ENCODE peak calls at places on chromosome 22, in eight cellular contexts. One of them, this sample, is unnamed.

GRCh38 chr22:41833369-41834004 is 582 bp downstream of the SREBF2 start:
- DNase-seq in adrenal gland: peak; percentile 72
- DNase-seq in NCI-H2081: peak; percentile 26
- DNase-seq in heart right ventricle: peak; percentile 44
- DNase-seq in ELF-1: peak; percentile 49
- DNase-seq in Caki2: peak; percentile 56
- DNase-seq in activated effector memory CD4-positive, alpha-beta T cell treated with Interleukin-2 at 50 U/mL for 16 hours: peak; percentile 34
- DNase-seq in islet precursor cell: no peak
- DNase-seq in this sample: peak; percentile 85

GRCh38 chr22:35736166-35736565 is 18.5 kb downstream of the APOL5 start:
- DNase-seq in adrenal gland: no peak
- DNase-seq in NCI-H2081: no peak
- DNase-seq in heart right ventricle: no peak
- DNase-seq in ELF-1: peak; percentile 87
- DNase-seq in Caki2: no peak
- DNase-seq in activated effector memory CD4-positive, alpha-beta T cell treated with Interleukin-2 at 50 U/mL for 16 hours: no peak
- DNase-seq in islet precursor cell: no peak
- DNase-seq in this sample: no peak

GRCh38 chr22:35480627-35481565 is 59.7 kb upstream of the RASD2 start:
- DNase-seq in adrenal gland: no peak
- DNase-seq in NCI-H2081: peak; percentile 18
- DNase-seq in heart right ventricle: no peak
- DNase-seq in ELF-1: no peak
- DNase-seq in Caki2: no peak
- DNase-seq in activated effector memory CD4-positive, alpha-beta T cell treated with Interleukin-2 at 50 U/mL for 16 hours: no peak
- DNase-seq in islet precursor cell: no peak
- DNase-seq in this sample: peak; percentile 86

GRCh38 chr22:48394787-48395620 is 1432.7 kb downstream of the BRD1 start:
- DNase-seq in adrenal gland: no peak
- DNase-seq in NCI-H2081: no peak
- DNase-seq in heart right ventricle: no peak
- DNase-seq in ELF-1: no peak
- DNase-seq in Caki2: no peak
- DNase-seq in activated effector memory CD4-positive, alpha-beta T cell treated with Interleukin-2 at 50 U/mL for 16 hours: no peak
- DNase-seq in islet precursor cell: no peak
- DNase-seq in this sample: no peak

GRCh38 chr22:33447733-33448132 is 389.6 kb upstream of the SYN3 start:
- DNase-seq in adrenal gland: no peak
- DNase-seq in NCI-H2081: no peak
- DNase-seq in heart right ventricle: no peak
- DNase-seq in ELF-1: no peak
- DNase-seq in Caki2: no peak
- DNase-seq in activated effector memory CD4-positive, alpha-beta T cell treated with Interleukin-2 at 50 U/mL for 16 hours: no peak
- DNase-seq in islet precursor cell: no peak
- DNase-seq in this sample: no peak

GRCh38 chr22:36232715-36233401 is 6.5 kb downstream of the APOL2 start:
- DNase-seq in adrenal gland: no peak
- DNase-seq in NCI-H2081: no peak
- DNase-seq in heart right ventricle: no peak
- DNase-seq in ELF-1: no peak
- DNase-seq in Caki2: no peak
- DNase-seq in activated effector memory CD4-positive, alpha-beta T cell treated with Interleukin-2 at 50 U/mL for 16 hours: no peak
- DNase-seq in islet precursor cell: peak; percentile 23
- DNase-seq in this sample: no peak

GRCh38 chr22:42957544-42957943 is 57.4 kb downstream of the PACSIN2 start:
- DNase-seq in adrenal gland: no peak
- DNase-seq in NCI-H2081: no peak
- DNase-seq in heart right ventricle: no peak
- DNase-seq in ELF-1: no peak
- DNase-seq in Caki2: no peak
- DNase-seq in activated effector memory CD4-positive, alpha-beta T cell treated with Interleukin-2 at 50 U/mL for 16 hours: no peak
- DNase-seq in islet precursor cell: no peak
- DNase-seq in this sample: no peak

GRCh38 chr22:50326959-50327710 is at the start of gene DENND6B:
- DNase-seq in adrenal gland: peak; percentile 77
- DNase-seq in NCI-H2081: peak; percentile 73
- DNase-seq in heart right ventricle: peak; percentile 85
- DNase-seq in ELF-1: peak; percentile 74
- DNase-seq in Caki2: peak; percentile 80
- DNase-seq in activated effector memory CD4-positive, alpha-beta T cell treated with Interleukin-2 at 50 U/mL for 16 hours: peak; percentile 53
- DNase-seq in islet precursor cell: peak; percentile 83
- DNase-seq in this sample: peak; percentile 95

GRCh38 chr22:29000225-29000556 is 61.4 kb downstream of the C22orf31 start:
- DNase-seq in adrenal gland: no peak
- DNase-seq in NCI-H2081: no peak
- DNase-seq in heart right ventricle: no peak
- DNase-seq in ELF-1: no peak
- DNase-seq in Caki2: no peak
- DNase-seq in activated effector memory CD4-positive, alpha-beta T cell treated with Interleukin-2 at 50 U/mL for 16 hours: no peak
- DNase-seq in islet precursor cell: no peak
- DNase-seq in this sample: no peak

GRCh38 chr22:43926349-43926710 is 2.7 kb downstream of the PNPLA3 start:
- DNase-seq in adrenal gland: no peak
- DNase-seq in NCI-H2081: no peak
- DNase-seq in heart right ventricle: no peak
- DNase-seq in ELF-1: no peak
- DNase-seq in Caki2: no peak
- DNase-seq in activated effector memory CD4-positive, alpha-beta T cell treated with Interleukin-2 at 50 U/mL for 16 hours: no peak
- DNase-seq in islet precursor cell: no peak
- DNase-seq in this sample: no peak

GRCh38 chr22:33476716-33477115 is 418.5 kb upstream of the SYN3 start:
- DNase-seq in adrenal gland: peak; percentile 62
- DNase-seq in NCI-H2081: no peak
- DNase-seq in heart right ventricle: no peak
- DNase-seq in ELF-1: no peak
- DNase-seq in Caki2: peak; percentile 65
- DNase-seq in activated effector memory CD4-positive, alpha-beta T cell treated with Interleukin-2 at 50 U/mL for 16 hours: no peak
- DNase-seq in islet precursor cell: peak; percentile 71
- DNase-seq in this sample: no peak

GRCh38 chr22:38406617-38407016 is 48.4 kb downstream of the KCNJ4 start:
- DNase-seq in adrenal gland: no peak
- DNase-seq in NCI-H2081: no peak
- DNase-seq in heart right ventricle: no peak
- DNase-seq in ELF-1: no peak
- DNase-seq in Caki2: no peak
- DNase-seq in activated effector memory CD4-positive, alpha-beta T cell treated with Interleukin-2 at 50 U/mL for 16 hours: no peak
- DNase-seq in islet precursor cell: no peak
- DNase-seq in this sample: no peak

GRCh38 chr22:29032584-29032983 is 29.0 kb downstream of the C22orf31 start:
- DNase-seq in adrenal gland: no peak
- DNase-seq in NCI-H2081: no peak
- DNase-seq in heart right ventricle: no peak
- DNase-seq in ELF-1: no peak
- DNase-seq in Caki2: peak; percentile 77
- DNase-seq in activated effector memory CD4-positive, alpha-beta T cell treated with Interleukin-2 at 50 U/mL for 16 hours: no peak
- DNase-seq in islet precursor cell: peak; percentile 62
- DNase-seq in this sample: peak; percentile 83

GRCh38 chr22:27391092-27391770 is 410.3 kb downstream of the MN1 start:
- DNase-seq in adrenal gland: peak; percentile 36
- DNase-seq in NCI-H2081: no peak
- DNase-seq in heart right ventricle: peak; percentile 58
- DNase-seq in ELF-1: peak; percentile 62
- DNase-seq in Caki2: no peak
- DNase-seq in activated effector memory CD4-positive, alpha-beta T cell treated with Interleukin-2 at 50 U/mL for 16 hours: no peak
- DNase-seq in islet precursor cell: peak; percentile 75
- DNase-seq in this sample: no peak

GRCh38 chr22:24433868-24434471 is 6.6 kb downstream of the ADORA2A start:
- DNase-seq in adrenal gland: peak; percentile 47
- DNase-seq in NCI-H2081: no peak
- DNase-seq in heart right ventricle: no peak
- DNase-seq in ELF-1: no peak
- DNase-seq in Caki2: peak; percentile 66
- DNase-seq in activated effector memory CD4-positive, alpha-beta T cell treated with Interleukin-2 at 50 U/mL for 16 hours: no peak
- DNase-seq in islet precursor cell: no peak
- DNase-seq in this sample: no peak

GRCh38 chr22:49412236-49412635 is 415.4 kb downstream of the BRD1 start:
- DNase-seq in adrenal gland: no peak
- DNase-seq in NCI-H2081: no peak
- DNase-seq in heart right ventricle: no peak
- DNase-seq in ELF-1: no peak
- DNase-seq in Caki2: no peak
- DNase-seq in activated effector memory CD4-positive, alpha-beta T cell treated with Interleukin-2 at 50 U/mL for 16 hours: no peak
- DNase-seq in islet precursor cell: peak; percentile 16
- DNase-seq in this sample: no peak

GRCh38 chr22:29726512-29727247 is 6.9 kb downstream of the CABP7 start:
- DNase-seq in adrenal gland: peak; percentile 50
- DNase-seq in NCI-H2081: no peak
- DNase-seq in heart right ventricle: no peak
- DNase-seq in ELF-1: peak; percentile 79
- DNase-seq in Caki2: no peak
- DNase-seq in activated effector memory CD4-positive, alpha-beta T cell treated with Interleukin-2 at 50 U/mL for 16 hours: no peak
- DNase-seq in islet precursor cell: peak; percentile 76
- DNase-seq in this sample: no peak

GRCh38 chr22:45400046-45400445 is 13.4 kb downstream of the SMC1B start:
- DNase-seq in adrenal gland: no peak
- DNase-seq in NCI-H2081: no peak
- DNase-seq in heart right ventricle: no peak
- DNase-seq in ELF-1: no peak
- DNase-seq in Caki2: no peak
- DNase-seq in activated effector memory CD4-positive, alpha-beta T cell treated with Interleukin-2 at 50 U/mL for 16 hours: no peak
- DNase-seq in islet precursor cell: no peak
- DNase-seq in this sample: peak; percentile 78

GRCh38 chr22:46129390-46130041 is 20.8 kb upstream of the PPARA start:
- DNase-seq in adrenal gland: peak; percentile 81
- DNase-seq in NCI-H2081: no peak
- DNase-seq in heart right ventricle: peak; percentile 82
- DNase-seq in ELF-1: no peak
- DNase-seq in Caki2: no peak
- DNase-seq in activated effector memory CD4-positive, alpha-beta T cell treated with Interleukin-2 at 50 U/mL for 16 hours: no peak
- DNase-seq in islet precursor cell: no peak
- DNase-seq in this sample: no peak

GRCh38 chr22:21009638-21010425 is 5.1 kb upstream of the P2RX6 start:
- DNase-seq in adrenal gland: no peak
- DNase-seq in NCI-H2081: no peak
- DNase-seq in heart right ventricle: no peak
- DNase-seq in ELF-1: peak; percentile 72
- DNase-seq in Caki2: no peak
- DNase-seq in activated effector memory CD4-positive, alpha-beta T cell treated with Interleukin-2 at 50 U/mL for 16 hours: no peak
- DNase-seq in islet precursor cell: peak; percentile 86
- DNase-seq in this sample: no peak

GRCh38 chr22:49753961-49754673 is 73.6 kb downstream of the BRD1 start:
- DNase-seq in adrenal gland: no peak
- DNase-seq in NCI-H2081: peak; percentile 8
- DNase-seq in heart right ventricle: no peak
- DNase-seq in ELF-1: no peak
- DNase-seq in Caki2: no peak
- DNase-seq in activated effector memory CD4-positive, alpha-beta T cell treated with Interleukin-2 at 50 U/mL for 16 hours: no peak
- DNase-seq in islet precursor cell: peak; percentile 43
- DNase-seq in this sample: peak; percentile 51

GRCh38 chr22:43485717-43486116 is 73.9 kb downstream of the MPPED1 start:
- DNase-seq in adrenal gland: no peak
- DNase-seq in NCI-H2081: no peak
- DNase-seq in heart right ventricle: no peak
- DNase-seq in ELF-1: no peak
- DNase-seq in Caki2: no peak
- DNase-seq in activated effector memory CD4-positive, alpha-beta T cell treated with Interleukin-2 at 50 U/mL for 16 hours: no peak
- DNase-seq in islet precursor cell: no peak
- DNase-seq in this sample: no peak

GRCh38 chr22:40238425-40239344 is 61.0 kb downstream of the TNRC6B start:
- DNase-seq in adrenal gland: peak; percentile 54
- DNase-seq in NCI-H2081: no peak
- DNase-seq in heart right ventricle: no peak
- DNase-seq in ELF-1: no peak
- DNase-seq in Caki2: peak; percentile 73
- DNase-seq in activated effector memory CD4-positive, alpha-beta T cell treated with Interleukin-2 at 50 U/mL for 16 hours: no peak
- DNase-seq in islet precursor cell: no peak
- DNase-seq in this sample: no peak

GRCh38 chr22:17359501-17359900 is 9.8 kb upstream of the CECR2 start:
- DNase-seq in adrenal gland: no peak
- DNase-seq in NCI-H2081: no peak
- DNase-seq in heart right ventricle: no peak
- DNase-seq in ELF-1: no peak
- DNase-seq in Caki2: no peak
- DNase-seq in activated effector memory CD4-positive, alpha-beta T cell treated with Interleukin-2 at 50 U/mL for 16 hours: no peak
- DNase-seq in islet precursor cell: peak; percentile 63
- DNase-seq in this sample: no peak

GRCh38 chr22:44291265-44292006 is 21.3 kb downstream of the SHISAL1 start:
- DNase-seq in adrenal gland: no peak
- DNase-seq in NCI-H2081: no peak
- DNase-seq in heart right ventricle: no peak
- DNase-seq in ELF-1: no peak
- DNase-seq in Caki2: no peak
- DNase-seq in activated effector memory CD4-positive, alpha-beta T cell treated with Interleukin-2 at 50 U/mL for 16 hours: no peak
- DNase-seq in islet precursor cell: no peak
- DNase-seq in this sample: no peak

GRCh38 chr22:31179345-31179744 is 19.4 kb downstream of the RNF185 start:
- DNase-seq in adrenal gland: peak; percentile 32
- DNase-seq in NCI-H2081: peak; percentile 50
- DNase-seq in heart right ventricle: no peak
- DNase-seq in ELF-1: no peak
- DNase-seq in Caki2: peak; percentile 92
- DNase-seq in activated effector memory CD4-positive, alpha-beta T cell treated with Interleukin-2 at 50 U/mL for 16 hours: no peak
- DNase-seq in islet precursor cell: no peak
- DNase-seq in this sample: peak; percentile 95

GRCh38 chr22:18095101-18095805 is 15.4 kb upstream of the TUBA8 start:
- DNase-seq in adrenal gland: no peak
- DNase-seq in NCI-H2081: no peak
- DNase-seq in heart right ventricle: no peak
- DNase-seq in ELF-1: no peak
- DNase-seq in Caki2: peak; percentile 67
- DNase-seq in activated effector memory CD4-positive, alpha-beta T cell treated with Interleukin-2 at 50 U/mL for 16 hours: no peak
- DNase-seq in islet precursor cell: no peak
- DNase-seq in this sample: no peak

GRCh38 chr22:49660794-49661781 is 166.6 kb downstream of the BRD1 start:
- DNase-seq in adrenal gland: no peak
- DNase-seq in NCI-H2081: peak; percentile 18
- DNase-seq in heart right ventricle: no peak
- DNase-seq in ELF-1: no peak
- DNase-seq in Caki2: no peak
- DNase-seq in activated effector memory CD4-positive, alpha-beta T cell treated with Interleukin-2 at 50 U/mL for 16 hours: no peak
- DNase-seq in islet precursor cell: peak; percentile 45
- DNase-seq in this sample: peak; percentile 59

GRCh38 chr22:40404251-40405177 is 34.1 kb downstream of the SGSM3 start:
- DNase-seq in adrenal gland: no peak
- DNase-seq in NCI-H2081: no peak
- DNase-seq in heart right ventricle: no peak
- DNase-seq in ELF-1: no peak
- DNase-seq in Caki2: no peak
- DNase-seq in activated effector memory CD4-positive, alpha-beta T cell treated with Interleukin-2 at 50 U/mL for 16 hours: no peak
- DNase-seq in islet precursor cell: no peak
- DNase-seq in this sample: no peak

GRCh38 chr22:20205964-20206708 is 55.3 kb upstream of the CCDC188 start:
- DNase-seq in adrenal gland: peak; percentile 58
- DNase-seq in NCI-H2081: no peak
- DNase-seq in heart right ventricle: peak; percentile 62
- DNase-seq in ELF-1: peak; percentile 78
- DNase-seq in Caki2: peak; percentile 71
- DNase-seq in activated effector memory CD4-positive, alpha-beta T cell treated with Interleukin-2 at 50 U/mL for 16 hours: peak; percentile 63
- DNase-seq in islet precursor cell: peak; percentile 78
- DNase-seq in this sample: peak; percentile 73

GRCh38 chr22:32466496-32466895 is 2.2 kb upstream of the BPIFC start:
- DNase-seq in adrenal gland: no peak
- DNase-seq in NCI-H2081: no peak
- DNase-seq in heart right ventricle: no peak
- DNase-seq in ELF-1: no peak
- DNase-seq in Caki2: peak; percentile 56
- DNase-seq in activated effector memory CD4-positive, alpha-beta T cell treated with Interleukin-2 at 50 U/mL for 16 hours: no peak
- DNase-seq in islet precursor cell: no peak
- DNase-seq in this sample: peak; percentile 14

GRCh38 chr22:46607483-46608114 is 12.6 kb upstream of the GRAMD4 start:
- DNase-seq in adrenal gland: no peak
- DNase-seq in NCI-H2081: no peak
- DNase-seq in heart right ventricle: no peak
- DNase-seq in ELF-1: no peak
- DNase-seq in Caki2: no peak
- DNase-seq in activated effector memory CD4-positive, alpha-beta T cell treated with Interleukin-2 at 50 U/mL for 16 hours: no peak
- DNase-seq in islet precursor cell: no peak
- DNase-seq in this sample: no peak

GRCh38 chr22:19825904-19826618 is 28.6 kb downstream of the GNB1L start:
- DNase-seq in adrenal gland: peak; percentile 10
- DNase-seq in NCI-H2081: no peak
- DNase-seq in heart right ventricle: no peak
- DNase-seq in ELF-1: no peak
- DNase-seq in Caki2: no peak
- DNase-seq in activated effector memory CD4-positive, alpha-beta T cell treated with Interleukin-2 at 50 U/mL for 16 hours: no peak
- DNase-seq in islet precursor cell: no peak
- DNase-seq in this sample: no peak

GRCh38 chr22:36816635-36817428 is at the start of gene PVALB:
- DNase-seq in adrenal gland: peak; percentile 29
- DNase-seq in NCI-H2081: peak; percentile 40
- DNase-seq in heart right ventricle: peak; percentile 23
- DNase-seq in ELF-1: peak; percentile 39
- DNase-seq in Caki2: peak; percentile 16
- DNase-seq in activated effector memory CD4-positive, alpha-beta T cell treated with Interleukin-2 at 50 U/mL for 16 hours: no peak
- DNase-seq in islet precursor cell: no peak
- DNase-seq in this sample: peak; percentile 69

This sample was measured in NCI-H69.